ENCODE peak calls at places on chromosome 7, in nine cellular contexts. Z, T, X, W, I, Y, J, E and F are unnamed samples.

GRCh38 chr7:1993031-1993685 is 239.6 kb downstream of the MAD1L1 start:
- DNase-seq in E (peak; percentile 33), Y (no peak), W (peak; percentile 8), J (no peak), Z (no peak), I (no peak), T (no peak), X (no peak), F (no peak)

GRCh38 chr7:87213252-87213651 is 6.3 kb downstream of the TMEM243 start:
- DNase-seq in W (no peak), Y (no peak), X (no peak), Z (no peak), E (no peak), I (no peak), T (no peak), J (no peak), F (no peak)

GRCh38 chr7:148437043-148437442 is 153.5 kb upstream of the C7orf33 start:
- DNase-seq in Y (no peak), I (no peak), X (no peak), T (no peak), W (no peak), E (no peak), J (no peak), Z (no peak), F (no peak)

GRCh38 chr7:36227223-36227622 is 74.2 kb downstream of the EEPD1 start:
- DNase-seq in Z (peak; percentile 22), W (peak; percentile 62), T (peak; percentile 79), J (no peak), E (peak; percentile 73), Y (no peak), I (peak; percentile 40), X (peak; percentile 57), F (peak; percentile 40)

GRCh38 chr7:50806143-50806542 is 23.4 kb upstream of the GRB10 start:
- DNase-seq in X (no peak), J (no peak), I (no peak), T (peak; percentile 41), W (no peak), Y (no peak), E (no peak), Z (no peak), F (no peak)

GRCh38 chr7:2681954-2682799 is 5.8 kb upstream of the AMZ1 start:
- DNase-seq in Y (no peak), Z (no peak), T (no peak), E (no peak), X (no peak), I (no peak), J (no peak), W (no peak), F (no peak)

GRCh38 chr7:45921699-45922519 is 837 bp upstream of the IGFBP3 start:
- DNase-seq in E (peak; percentile 80), J (peak; percentile 81), T (peak; percentile 85), Y (no peak), I (peak; percentile 82), W (peak; percentile 79), Z (peak; percentile 83), X (peak; percentile 67), F (no peak)

GRCh38 chr7:149199234-149199990 is 4.1 kb downstream of the ZNF282 start:
- DNase-seq in Z (peak; percentile 40), T (peak; percentile 12), W (no peak), Y (no peak), X (no peak), E (no peak), J (no peak), I (peak; percentile 43), F (no peak)

GRCh38 chr7:157358753-157359096 is 21.9 kb downstream of the DNAJB6 start:
- DNase-seq in I (no peak), J (no peak), E (no peak), T (no peak), Y (no peak), W (no peak), X (no peak), Z (no peak), F (no peak)
- H3K4me3 ChIP-seq in I (no peak overlapping the region), J (no peak overlapping the region), E (no peak overlapping the region), T (no peak overlapping the region), Y (no peak overlapping the region), W (no peak overlapping the region), X (no peak overlapping the region), Z (no peak overlapping the region), F (no peak overlapping the region)

DNA sequence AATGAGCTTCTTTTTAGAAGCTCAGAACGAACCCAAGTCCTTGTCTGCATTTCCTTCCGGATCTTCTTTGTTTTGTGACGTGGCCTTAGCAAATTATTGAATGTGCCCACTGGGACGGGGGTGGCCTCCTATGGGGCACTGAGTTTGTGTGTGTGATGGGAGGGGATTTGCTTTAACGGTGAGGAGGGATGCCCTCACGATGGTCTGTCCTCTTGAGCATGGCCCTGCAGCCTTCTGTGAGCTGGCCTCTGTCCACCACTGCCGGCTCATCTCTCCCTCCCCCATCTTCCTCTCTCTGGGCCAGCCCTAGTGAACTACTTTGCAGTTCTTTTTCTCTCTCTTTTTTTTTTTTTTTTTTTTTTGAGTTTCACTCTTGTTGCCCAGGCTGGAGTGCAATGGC is 62.9 kb upstream of the MKRN1 start:
- DNase-seq in I (peak; percentile 77), Y (no peak), Z (peak; percentile 56), W (peak; percentile 84), T (peak; percentile 69), E (peak; percentile 71), X (peak; percentile 50), J (no peak), F (peak; percentile 24)
- H3K4me3 ChIP-seq in I (peak overlapping the region; percentile 32), Y (no peak overlapping the region), Z (no peak overlapping the region), W (peak overlapping the region; percentile 32), T (peak overlapping the region; percentile 5), E (no peak overlapping the region), X (no peak overlapping the region), J (no peak overlapping the region), F (peak overlapping the region; percentile 25)

GRCh38 chr7:142812437-142813215 is 41.9 kb downstream of the PRSS2 start:
- DNase-seq in I (no peak), X (no peak), J (no peak), E (no peak), Z (no peak), Y (no peak), T (no peak), W (no peak), F (no peak)
- H3K4me3 ChIP-seq in I (no peak overlapping the region), X (no peak overlapping the region), J (no peak overlapping the region), E (no peak overlapping the region), Z (no peak overlapping the region), Y (no peak overlapping the region), T (no peak overlapping the region), W (no peak overlapping the region), F (no peak overlapping the region)

GRCh38 chr7:42235734-42236133 is 1.3 kb downstream of the GLI3 start:
- DNase-seq in T (no peak), E (peak; percentile 70), J (peak; percentile 21), I (no peak), Z (peak; percentile 24), Y (no peak), W (peak; percentile 13), X (no peak), F (no peak)
- H3K4me3 ChIP-seq in T (peak overlapping the region; percentile 83), E (peak overlapping the region; percentile 85), J (peak overlapping the region; percentile 77), I (peak overlapping the region; percentile 78), Z (peak overlapping the region; percentile 81), Y (no peak overlapping the region), W (peak overlapping the region; percentile 82), X (peak overlapping the region; percentile 64), F (peak overlapping the region; percentile 89)

GRCh38 chr7:5711419-5711818 is 70.0 kb downstream of the RNF216 start:
- DNase-seq in T (no peak), Z (no peak), E (no peak), X (no peak), W (no peak), Y (no peak), J (no peak), I (no peak), F (no peak)

GRCh38 chr7:5713124-5713912 is 68.1 kb downstream of the RNF216 start:
- DNase-seq in Z (no peak), I (no peak), E (no peak), X (no peak), W (no peak), Y (no peak), T (no peak), J (no peak), F (no peak)

GRCh38 chr7:5712566-5712965 is 68.9 kb downstream of the RNF216 start:
- DNase-seq in J (no peak), Y (no peak), W (no peak), T (no peak), E (no peak), I (no peak), Z (no peak), X (no peak), F (no peak)

GRCh38 chr7:5708271-5708670 is 73.2 kb downstream of the RNF216 start:
- DNase-seq in I (no peak), T (no peak), J (no peak), X (no peak), W (no peak), Z (no peak), E (no peak), Y (no peak), F (no peak)

GRCh38 chr7:5709347-5709950 is 72.0 kb downstream of the RNF216 start:
- DNase-seq in T (no peak), Y (no peak), J (no peak), X (no peak), E (no peak), Z (no peak), W (no peak), I (no peak), F (no peak)
- H3K4me3 ChIP-seq in T (no peak overlapping the region), Y (no peak overlapping the region), J (no peak overlapping the region), X (no peak overlapping the region), E (no peak overlapping the region), Z (no peak overlapping the region), W (no peak overlapping the region), I (no peak overlapping the region), F (no peak overlapping the region)

DNA sequence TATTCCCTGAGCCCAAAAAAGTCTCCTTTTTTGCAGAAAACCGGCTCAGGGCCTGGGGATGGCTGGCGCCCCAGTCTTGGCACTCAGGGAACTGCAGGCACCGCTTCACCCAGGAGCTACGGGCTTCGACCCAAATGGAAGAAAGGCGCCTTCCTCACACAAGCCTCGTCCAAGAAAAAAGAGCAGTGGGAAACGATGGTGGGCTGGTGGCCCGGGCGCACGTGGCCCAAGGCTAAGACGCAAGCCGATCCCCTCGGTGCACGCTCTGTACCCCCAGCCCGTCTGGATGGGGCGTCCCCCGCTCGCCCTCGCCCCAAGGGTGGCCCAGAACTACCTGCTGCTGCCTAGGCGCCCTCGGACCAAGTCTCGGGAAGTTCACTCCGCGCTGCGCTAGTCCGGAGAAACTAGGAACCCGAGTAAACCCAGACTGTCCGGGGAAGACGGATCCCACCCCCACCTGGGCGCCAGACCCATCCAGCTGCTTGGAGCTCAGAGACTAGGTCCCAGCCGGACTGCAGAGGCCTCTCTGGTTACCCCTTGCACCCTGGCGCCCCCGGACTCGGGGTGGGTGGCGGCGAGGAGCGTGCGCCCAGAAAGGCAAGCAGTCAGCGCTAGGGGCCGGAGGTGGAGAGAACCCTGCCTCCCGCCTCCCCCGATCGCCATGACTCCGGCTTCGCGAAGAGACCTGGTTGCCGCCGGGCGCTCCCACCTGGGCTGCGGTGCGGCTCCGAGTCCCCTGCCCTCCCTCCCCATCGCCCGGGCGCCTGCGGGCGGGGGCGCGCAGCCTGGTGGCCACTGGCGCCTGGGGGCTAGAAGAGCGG is 76.4 kb downstream of the CALN1 start:
- DNase-seq in T (no peak), J (peak; percentile 22), Z (no peak), I (no peak), X (no peak), Y (no peak), E (no peak), W (no peak), F (no peak)
- H3K4me3 ChIP-seq in T (no peak overlapping the region), J (peak overlapping the region; percentile 32), Z (no peak overlapping the region), I (no peak overlapping the region), X (no peak overlapping the region), Y (no peak overlapping the region), E (no peak overlapping the region), W (no peak overlapping the region), F (no peak overlapping the region)